ENCODE peak calls at places on chromosomes 1 and 21, in seven cellular contexts. One of them, this sample, is unnamed.

GRCh38 chr1:224245188-224245587 is 62.1 kb downstream of the DEGS1 start:
- DNase-seq in GM03348: no peak
- DNase-seq in epithelial cell of esophagus: no peak
- DNase-seq in activated naive CD4-positive, alpha-beta T cell treated with anti-CD3 and anti-CD28 coated beads, Interleukin-2, amount 10 ng/mL, durations not matched to agents 7 days and 5 days: peak
- DNase-seq in EH: peak
- DNase-seq in tibial artery: peak
- DNase-seq in A172: peak
- DNase-seq in this sample: no peak

GRCh38 chr1:71502026-71502425 is 421.2 kb upstream of the ZRANB2 start:
- DNase-seq in GM03348: no peak
- DNase-seq in epithelial cell of esophagus: no peak
- DNase-seq in activated naive CD4-positive, alpha-beta T cell treated with anti-CD3 and anti-CD28 coated beads, Interleukin-2, amount 10 ng/mL, durations not matched to agents 7 days and 5 days: no peak
- DNase-seq in EH: no peak
- DNase-seq in tibial artery: no peak
- DNase-seq in A172: no peak
- DNase-seq in this sample: no peak

GRCh38 chr1:228500901-228501871 is 14.0 kb downstream of the RNF187 start:
- DNase-seq in GM03348: peak
- DNase-seq in epithelial cell of esophagus: peak
- DNase-seq in activated naive CD4-positive, alpha-beta T cell treated with anti-CD3 and anti-CD28 coated beads, Interleukin-2, amount 10 ng/mL, durations not matched to agents 7 days and 5 days: peak
- DNase-seq in EH: peak
- DNase-seq in tibial artery: peak
- DNase-seq in A172: peak
- DNase-seq in this sample: peak

GRCh38 chr1:200372095-200372884 is 37.5 kb downstream of the ZNF281 start:
- DNase-seq in GM03348: peak
- DNase-seq in epithelial cell of esophagus: peak
- DNase-seq in activated naive CD4-positive, alpha-beta T cell treated with anti-CD3 and anti-CD28 coated beads, Interleukin-2, amount 10 ng/mL, durations not matched to agents 7 days and 5 days: no peak
- DNase-seq in EH: peak
- DNase-seq in tibial artery: no peak
- DNase-seq in A172: peak
- DNase-seq in this sample: no peak

GRCh38 chr1:233211595-233211994 is 83.9 kb downstream of the PCNX2 start:
- DNase-seq in GM03348: no peak
- DNase-seq in epithelial cell of esophagus: peak
- DNase-seq in activated naive CD4-positive, alpha-beta T cell treated with anti-CD3 and anti-CD28 coated beads, Interleukin-2, amount 10 ng/mL, durations not matched to agents 7 days and 5 days: no peak
- DNase-seq in EH: peak
- DNase-seq in tibial artery: no peak
- DNase-seq in A172: no peak
- DNase-seq in this sample: no peak

GRCh38 chr1:55869050-55869449 is 653.9 kb upstream of the USP24 start:
- DNase-seq in GM03348: peak
- DNase-seq in epithelial cell of esophagus: no peak
- DNase-seq in activated naive CD4-positive, alpha-beta T cell treated with anti-CD3 and anti-CD28 coated beads, Interleukin-2, amount 10 ng/mL, durations not matched to agents 7 days and 5 days: no peak
- DNase-seq in EH: peak
- DNase-seq in tibial artery: peak
- DNase-seq in A172: no peak
- DNase-seq in this sample: peak

GRCh38 chr1:195376190-195376589 is 1232.0 kb downstream of the KCNT2 start:
- DNase-seq in GM03348: peak
- DNase-seq in epithelial cell of esophagus: peak
- DNase-seq in activated naive CD4-positive, alpha-beta T cell treated with anti-CD3 and anti-CD28 coated beads, Interleukin-2, amount 10 ng/mL, durations not matched to agents 7 days and 5 days: no peak
- DNase-seq in EH: peak
- DNase-seq in tibial artery: no peak
- DNase-seq in A172: peak
- DNase-seq in this sample: no peak

GRCh38 chr21:14890141-14890540 is 174.7 kb downstream of the NRIP1 start:
- DNase-seq in GM03348: no peak
- DNase-seq in epithelial cell of esophagus: no peak
- DNase-seq in activated naive CD4-positive, alpha-beta T cell treated with anti-CD3 and anti-CD28 coated beads, Interleukin-2, amount 10 ng/mL, durations not matched to agents 7 days and 5 days: no peak
- DNase-seq in EH: no peak
- DNase-seq in tibial artery: no peak
- DNase-seq in A172: no peak
- DNase-seq in this sample: no peak

GRCh38 chr1:67441183-67441582 is 11.0 kb upstream of the SERBP1 start:
- DNase-seq in GM03348: no peak
- DNase-seq in epithelial cell of esophagus: no peak
- DNase-seq in activated naive CD4-positive, alpha-beta T cell treated with anti-CD3 and anti-CD28 coated beads, Interleukin-2, amount 10 ng/mL, durations not matched to agents 7 days and 5 days: no peak
- DNase-seq in EH: peak
- DNase-seq in tibial artery: peak
- DNase-seq in A172: no peak
- DNase-seq in this sample: peak

GRCh38 chr1:236064674-236065508 is at the start of gene NID1:
- DNase-seq in GM03348: peak
- DNase-seq in epithelial cell of esophagus: peak
- DNase-seq in activated naive CD4-positive, alpha-beta T cell treated with anti-CD3 and anti-CD28 coated beads, Interleukin-2, amount 10 ng/mL, durations not matched to agents 7 days and 5 days: peak
- DNase-seq in EH: peak
- DNase-seq in tibial artery: peak
- DNase-seq in A172: peak
- DNase-seq in this sample: peak

GRCh38 chr21:39311164-39311563 is 2.3 kb downstream of the BRWD1 start:
- DNase-seq in GM03348: no peak
- DNase-seq in epithelial cell of esophagus: no peak
- DNase-seq in activated naive CD4-positive, alpha-beta T cell treated with anti-CD3 and anti-CD28 coated beads, Interleukin-2, amount 10 ng/mL, durations not matched to agents 7 days and 5 days: no peak
- DNase-seq in EH: no peak
- DNase-seq in tibial artery: no peak
- DNase-seq in A172: no peak
- DNase-seq in this sample: no peak

GRCh38 chr1:111507411-111508201 is 4.2 kb upstream of the ADORA3 start:
- DNase-seq in GM03348: peak
- DNase-seq in epithelial cell of esophagus: peak
- DNase-seq in activated naive CD4-positive, alpha-beta T cell treated with anti-CD3 and anti-CD28 coated beads, Interleukin-2, amount 10 ng/mL, durations not matched to agents 7 days and 5 days: peak
- DNase-seq in EH: peak
- DNase-seq in tibial artery: peak
- DNase-seq in A172: peak
- DNase-seq in this sample: peak

GRCh38 chr1:17365271-17365670 is 6.7 kb upstream of the PADI6 start:
- DNase-seq in GM03348: no peak
- DNase-seq in epithelial cell of esophagus: peak
- DNase-seq in activated naive CD4-positive, alpha-beta T cell treated with anti-CD3 and anti-CD28 coated beads, Interleukin-2, amount 10 ng/mL, durations not matched to agents 7 days and 5 days: no peak
- DNase-seq in EH: no peak
- DNase-seq in tibial artery: no peak
- DNase-seq in A172: no peak
- DNase-seq in this sample: no peak

GRCh38 chr1:108140177-108140576 is 60.0 kb downstream of the SLC25A24 start:
- DNase-seq in GM03348: no peak
- DNase-seq in epithelial cell of esophagus: no peak
- DNase-seq in activated naive CD4-positive, alpha-beta T cell treated with anti-CD3 and anti-CD28 coated beads, Interleukin-2, amount 10 ng/mL, durations not matched to agents 7 days and 5 days: no peak
- DNase-seq in EH: no peak
- DNase-seq in tibial artery: no peak
- DNase-seq in A172: no peak
- DNase-seq in this sample: no peak

GRCh38 chr1:29498126-29499100 is 262.1 kb downstream of the PTPRU start:
- DNase-seq in GM03348: no peak
- DNase-seq in epithelial cell of esophagus: peak
- DNase-seq in activated naive CD4-positive, alpha-beta T cell treated with anti-CD3 and anti-CD28 coated beads, Interleukin-2, amount 10 ng/mL, durations not matched to agents 7 days and 5 days: no peak
- DNase-seq in EH: peak
- DNase-seq in tibial artery: no peak
- DNase-seq in A172: no peak
- DNase-seq in this sample: peak

GRCh38 chr21:44632067-44632466 is 5.1 kb upstream of the KRTAP10-10 start:
- DNase-seq in GM03348: no peak
- DNase-seq in epithelial cell of esophagus: no peak
- DNase-seq in activated naive CD4-positive, alpha-beta T cell treated with anti-CD3 and anti-CD28 coated beads, Interleukin-2, amount 10 ng/mL, durations not matched to agents 7 days and 5 days: no peak
- DNase-seq in EH: no peak
- DNase-seq in tibial artery: no peak
- DNase-seq in A172: no peak
- DNase-seq in this sample: no peak

GRCh38 chr1:51518033-51518729 is 885 bp downstream of the EPS15 start:
- DNase-seq in GM03348: peak
- DNase-seq in epithelial cell of esophagus: peak
- DNase-seq in activated naive CD4-positive, alpha-beta T cell treated with anti-CD3 and anti-CD28 coated beads, Interleukin-2, amount 10 ng/mL, durations not matched to agents 7 days and 5 days: peak
- DNase-seq in EH: peak
- DNase-seq in tibial artery: peak
- DNase-seq in A172: peak
- DNase-seq in this sample: peak

GRCh38 chr1:233440952-233441401 is 113.5 kb downstream of the MAP3K21 start:
- DNase-seq in GM03348: peak
- DNase-seq in epithelial cell of esophagus: peak
- DNase-seq in activated naive CD4-positive, alpha-beta T cell treated with anti-CD3 and anti-CD28 coated beads, Interleukin-2, amount 10 ng/mL, durations not matched to agents 7 days and 5 days: no peak
- DNase-seq in EH: peak
- DNase-seq in tibial artery: no peak
- DNase-seq in A172: peak
- DNase-seq in this sample: no peak

GRCh38 chr1:108053291-108054023 is 88.5 kb upstream of the VAV3 start:
- DNase-seq in GM03348: peak
- DNase-seq in epithelial cell of esophagus: peak
- DNase-seq in activated naive CD4-positive, alpha-beta T cell treated with anti-CD3 and anti-CD28 coated beads, Interleukin-2, amount 10 ng/mL, durations not matched to agents 7 days and 5 days: no peak
- DNase-seq in EH: no peak
- DNase-seq in tibial artery: peak
- DNase-seq in A172: no peak
- DNase-seq in this sample: no peak

GRCh38 chr1:77824083-77824482 is 44.6 kb downstream of the MIGA1 start:
- DNase-seq in GM03348: peak
- DNase-seq in epithelial cell of esophagus: peak
- DNase-seq in activated naive CD4-positive, alpha-beta T cell treated with anti-CD3 and anti-CD28 coated beads, Interleukin-2, amount 10 ng/mL, durations not matched to agents 7 days and 5 days: no peak
- DNase-seq in EH: peak
- DNase-seq in tibial artery: no peak
- DNase-seq in A172: peak
- DNase-seq in this sample: no peak

GRCh38 chr21:32226444-32226843 is 52.4 kb downstream of the MIS18A start:
- DNase-seq in GM03348: no peak
- DNase-seq in epithelial cell of esophagus: no peak
- DNase-seq in activated naive CD4-positive, alpha-beta T cell treated with anti-CD3 and anti-CD28 coated beads, Interleukin-2, amount 10 ng/mL, durations not matched to agents 7 days and 5 days: no peak
- DNase-seq in EH: no peak
- DNase-seq in tibial artery: no peak
- DNase-seq in A172: no peak
- DNase-seq in this sample: no peak

GRCh38 chr1:224864006-224864405 is 65.5 kb upstream of the DNAH14 start:
- DNase-seq in GM03348: peak
- DNase-seq in epithelial cell of esophagus: no peak
- DNase-seq in activated naive CD4-positive, alpha-beta T cell treated with anti-CD3 and anti-CD28 coated beads, Interleukin-2, amount 10 ng/mL, durations not matched to agents 7 days and 5 days: no peak
- DNase-seq in EH: no peak
- DNase-seq in tibial artery: no peak
- DNase-seq in A172: no peak
- DNase-seq in this sample: no peak

This sample was measured in aorta.